ENCODE peak calls at places on chromosomes 4 and X, in eight cellular contexts. E, R, H, P, O, X, W and Y are unnamed samples.
A peak's percentile ranks its signal among the peaks of the same experiment; 100 is the strongest.

GRCh38 chrX:80237072-80237471 is 183.2 kb upstream of the TENT5D start:
- DNase-seq in P (no peak), O (no peak), H (no peak), E (no peak), R (no peak), X (no peak), W (no peak), Y (no peak)

GRCh38 chr4:124883642-124884041 is 171.1 kb upstream of the ANKRD50 start:
- DNase-seq in P (no peak), O (no peak), X (no peak), W (no peak), E (no peak), H (no peak), R (no peak), Y (no peak)

GRCh38 chrX:24014388-24015018 is 12.5 kb downstream of the KLHL15 start:
- DNase-seq in W (no peak), E (no peak), H (no peak), X (no peak), P (peak; percentile 33), R (no peak), O (peak; percentile 27), Y (no peak)

GRCh38 chr4:134665429-134665828 is 463.8 kb upstream of the PABPC4L start:
- DNase-seq in O (no peak), R (no peak), X (no peak), P (no peak), W (no peak), H (no peak), E (no peak), Y (no peak)

GRCh38 chrX:19344207-19344534 is 444 bp downstream of the PDHA1 start:
- DNase-seq in X (no peak), O (no peak), P (no peak), R (no peak), H (no peak), W (no peak), E (no peak), Y (no peak)

GRCh38 chr4:5572114-5572513 is 136.2 kb downstream of the EVC2 start:
- DNase-seq in W (no peak), H (no peak), O (no peak), X (no peak), P (no peak), R (no peak), E (no peak), Y (no peak)

GRCh38 chr4:178937130-178937529 is 1494.9 kb upstream of the AGA start:
- DNase-seq in E (no peak), O (no peak), W (no peak), H (no peak), P (no peak), X (no peak), R (no peak), Y (no peak)

GRCh38 chrX:125295337-125295736 is 24.3 kb upstream of the TEX13C start:
- DNase-seq in R (no peak), E (no peak), X (no peak), H (no peak), P (no peak), W (no peak), O (no peak), Y (no peak)

GRCh38 chrX:63934791-63935190 is 149.8 kb upstream of the ARHGEF9 start:
- DNase-seq in E (no peak), O (no peak), X (no peak), H (no peak), R (no peak), P (no peak), W (no peak), Y (no peak)

GRCh38 chr4:160831165-160831922 is 1332.5 kb downstream of the FSTL5 start:
- DNase-seq in P (no peak), R (no peak), W (no peak), H (no peak), O (no peak), X (no peak), E (no peak), Y (no peak)

GRCh38 chr4:123497328-123497727 is 100.7 kb downstream of the SPRY1 start:
- DNase-seq in E (no peak), R (no peak), P (no peak), X (no peak), H (no peak), W (no peak), O (no peak), Y (peak; percentile 83)

GRCh38 chr4:16226816-16227461 is 668 bp upstream of the TAPT1 start:
- DNase-seq in R (peak; percentile 30), X (peak; percentile 49), W (no peak), P (peak; percentile 71), H (no peak), E (peak; percentile 21), O (peak; percentile 15), Y (peak; percentile 12)

GRCh38 chr4:78989697-78990270 is 50.5 kb upstream of the PAQR3 start:
- DNase-seq in X (no peak), O (no peak), E (no peak), R (no peak), P (no peak), W (no peak), H (no peak), Y (no peak)

GRCh38 chr4:155954118-155954503 is 445 bp upstream of the CTSO start:
- DNase-seq in X (no peak), R (no peak), W (no peak), H (no peak), E (no peak), P (no peak), O (no peak), Y (no peak)

GRCh38 chr4:2478220-2478619 is 9.3 kb downstream of the RNF4 start:
- DNase-seq in E (no peak), R (no peak), O (no peak), X (no peak), P (no peak), H (no peak), W (no peak), Y (no peak)

GRCh38 chr4:67687639-67688038 is 13.3 kb downstream of the UBA6 start:
- DNase-seq in O (no peak), X (no peak), R (peak; percentile 65), E (no peak), W (no peak), P (no peak), H (no peak), Y (no peak)

GRCh38 chrX:11380187-11380586 is 87.0 kb downstream of the AMELX start:
- DNase-seq in P (no peak), O (no peak), R (peak; percentile 13), E (no peak), H (no peak), W (no peak), X (peak; percentile 24), Y (no peak)

GRCh38 chr4:155433636-155434360 is 57.0 kb upstream of the MAP9 start:
- DNase-seq in R (peak; percentile 23), P (no peak), E (no peak), H (no peak), X (no peak), O (no peak), W (no peak), Y (peak; percentile 37)

GRCh38 chr4:6217716-6218381 is 17.5 kb upstream of the JAKMIP1 start:
- DNase-seq in P (no peak), R (no peak), W (no peak), E (no peak), H (no peak), X (no peak), O (no peak), Y (no peak)

GRCh38 chrX:106921637-106922036 is 1.4 kb downstream of the CLDN2 start:
- DNase-seq in O (no peak), E (no peak), H (no peak), X (no peak), R (no peak), P (no peak), W (no peak), Y (no peak)

GRCh38 chr4:56050584-56050983 is 101.8 kb downstream of the CEP135 start:
- DNase-seq in R (no peak), O (no peak), E (no peak), P (no peak), X (no peak), H (no peak), W (no peak), Y (no peak)

GRCh38 chr4:4726051-4726450 is 133.4 kb upstream of the MSX1 start:
- DNase-seq in X (no peak), W (no peak), O (no peak), R (no peak), E (no peak), P (no peak), H (no peak), Y (no peak)

GRCh38 chr4:157514711-157515110 is 294.2 kb downstream of the GRIA2 start:
- DNase-seq in P (no peak), E (no peak), O (no peak), R (no peak), X (no peak), H (no peak), W (peak; percentile 20), Y (no peak)

GRCh38 chr4:83171640-83172039 is 57.1 kb upstream of the PLAC8 start:
- DNase-seq in O (no peak), H (no peak), P (no peak), R (no peak), X (no peak), E (no peak), W (no peak), Y (peak; percentile 91)